ENCODE peak calls at places on chromosomes 6 and 20, in six cellular contexts. P, O, K, V, W and Z are unnamed samples.

GRCh38 chr6:16243055-16243454 is 4.7 kb downstream of the GMPR start:
- DNase-seq in O (no peak), V (peak; percentile 80), K (no peak), P (no peak), W (peak; percentile 63), Z (no peak)

GRCh38 chr20:63033635-63034510 is 27.1 kb upstream of the BHLHE23 start:
- DNase-seq in V (no peak), O (no peak), W (no peak), P (no peak), K (no peak), Z (no peak)

GRCh38 chr6:524803-525202 is 132.1 kb downstream of the HUS1B start:
- DNase-seq in W (no peak), O (no peak), V (no peak), P (peak; percentile 27), K (peak; percentile 66), Z (no peak)

GRCh38 chr6:44073612-44074382 is 53.5 kb downstream of the MRPL14 start:
- DNase-seq in P (peak; percentile 57), K (peak; percentile 52), O (no peak), V (no peak), W (no peak), Z (no peak)

GRCh38 chr6:44064089-44064947 is 62.9 kb downstream of the MRPL14 start:
- DNase-seq in V (peak; percentile 96), K (peak; percentile 69), W (no peak), P (no peak), O (peak; percentile 81), Z (peak; percentile 96)

GRCh38 chr6:40545954-40546353 is 41.2 kb downstream of the LRFN2 start:
- DNase-seq in P (no peak), W (no peak), O (no peak), K (no peak), V (no peak), Z (no peak)

GRCh38 chr6:20751293-20751946 is 217.2 kb downstream of the CDKAL1 start:
- DNase-seq in K (no peak), V (no peak), P (no peak), O (no peak), W (no peak), Z (no peak)

GRCh38 chr6:136338486-136338885 is 48.8 kb upstream of the BCLAF1 start:
- DNase-seq in K (no peak), O (no peak), P (no peak), W (no peak), V (no peak), Z (no peak)

GRCh38 chr20:37396520-37397075 is 50.7 kb downstream of the SRC start:
- DNase-seq in P (no peak), O (no peak), V (no peak), K (peak; percentile 95), W (no peak), Z (no peak)

GRCh38 chr6:74018825-74019224 is 322.8 kb downstream of the CD109 start:
- DNase-seq in O (no peak), P (no peak), K (no peak), V (no peak), W (no peak), Z (no peak)

GRCh38 chr6:158039178-158039557 is 57.5 kb downstream of the SYNJ2 start:
- DNase-seq in O (no peak), P (no peak), V (no peak), W (no peak), K (no peak), Z (no peak)

GRCh38 chr20:62771396-62772102 is 24.7 kb upstream of the MRGBP start:
- DNase-seq in W (no peak), K (no peak), O (no peak), V (no peak), P (no peak), Z (no peak)

GRCh38 chr6:9502991-9503761 is 911.7 kb downstream of the TFAP2A start:
- DNase-seq in P (no peak), W (no peak), K (no peak), V (peak; percentile 90), O (peak; percentile 98), Z (peak; percentile 41)

GRCh38 chr6:21769405-21769851 is 175.9 kb downstream of the SOX4 start:
- DNase-seq in W (no peak), V (peak; percentile 98), O (peak; percentile 92), K (no peak), P (no peak), Z (peak; percentile 73)

GRCh38 chr6:161163466-161164181 is 110.2 kb downstream of the AGPAT4 start:
- DNase-seq in W (no peak), O (no peak), P (no peak), K (no peak), V (no peak), Z (no peak)

GRCh38 chr20:3313681-3314080 is 74.7 kb upstream of the SLC4A11 start:
- DNase-seq in O (no peak), V (no peak), P (no peak), W (no peak), K (no peak), Z (no peak)

GRCh38 chr6:3900744-3901351 is 51.7 kb downstream of the FAM50B start:
- DNase-seq in P (no peak), V (no peak), K (no peak), W (no peak), O (no peak), Z (no peak)

GRCh38 chr20:57560554-57561355 is at the start of gene PCK1:
- DNase-seq in V (peak; percentile 15), W (no peak), O (no peak), P (no peak), K (no peak), Z (peak; percentile 54)

GRCh38 chr20:41437836-41438235 is 71.2 kb upstream of the EMILIN3 start:
- DNase-seq in W (no peak), O (no peak), P (no peak), K (no peak), V (peak; percentile 13), Z (no peak)

DNA sequence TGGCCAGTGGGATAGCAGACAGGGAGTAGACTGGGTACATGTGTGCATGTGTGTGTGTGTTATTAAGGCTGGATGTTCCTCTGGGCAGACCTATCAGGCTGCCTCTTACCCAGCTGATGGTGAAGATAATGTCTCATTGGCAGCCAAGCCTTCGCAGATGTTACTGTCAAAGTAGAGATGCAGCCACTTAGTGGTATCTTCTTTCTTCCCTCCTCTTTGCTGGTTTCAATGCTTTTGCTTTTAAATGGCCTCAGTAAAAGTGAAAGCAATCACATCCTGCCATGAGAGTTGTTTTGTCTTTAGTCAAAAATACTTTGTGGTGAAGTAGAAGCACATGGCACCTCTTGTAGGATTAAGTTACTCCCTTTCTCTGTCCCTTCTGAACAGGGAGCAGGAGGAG is 57.5 kb downstream of the SNRNP48 start:
- DNase-seq in V (no peak), K (no peak), W (no peak), O (no peak), P (no peak), Z (no peak)
- H3K4me3 ChIP-seq in V (no peak overlapping the region), K (no peak overlapping the region), W (no peak overlapping the region), O (no peak overlapping the region), P (no peak overlapping the region), Z (no peak overlapping the region)

GRCh38 chr6:32118782-32119628 is 9.0 kb downstream of the ATF6B start:
- DNase-seq in W (peak; percentile 77), K (peak; percentile 95), V (peak; percentile 95), O (peak; percentile 39), P (peak; percentile 82), Z (peak; percentile 52)
- TF ChIP-seq CTCF in W (peak; percentile 84), K (peak; percentile 100), V (peak; percentile 97), O (peak; percentile 97), P (peak; percentile 90), Z (peak; percentile 99)

GRCh38 chr6:170451762-170452651 is 101.1 kb downstream of the PSMB1 start:
- DNase-seq in V (no peak), K (no peak), O (no peak), W (no peak), P (no peak), Z (no peak)

GRCh38 chr6:170450946-170451761 is 102.0 kb downstream of the PSMB1 start:
- DNase-seq in P (no peak), O (no peak), V (no peak), W (no peak), K (no peak), Z (no peak)

GRCh38 chr6:170453586-170454511 is 99.3 kb downstream of the PSMB1 start:
- DNase-seq in P (no peak), O (no peak), W (no peak), V (no peak), K (no peak), Z (no peak)

GRCh38 chr6:170454512-170455285 is 98.4 kb downstream of the PSMB1 start:
- DNase-seq in W (no peak), K (no peak), V (no peak), P (no peak), O (no peak), Z (no peak)

GRCh38 chr6:170452767-170453545 is 100.2 kb downstream of the PSMB1 start:
- DNase-seq in O (no peak), W (no peak), P (no peak), V (no peak), K (no peak), Z (no peak)
- H3K4me3 ChIP-seq in O (no peak overlapping the region), W (no peak overlapping the region), P (no peak overlapping the region), V (no peak overlapping the region), K (no peak overlapping the region), Z (no peak overlapping the region)

DNA sequence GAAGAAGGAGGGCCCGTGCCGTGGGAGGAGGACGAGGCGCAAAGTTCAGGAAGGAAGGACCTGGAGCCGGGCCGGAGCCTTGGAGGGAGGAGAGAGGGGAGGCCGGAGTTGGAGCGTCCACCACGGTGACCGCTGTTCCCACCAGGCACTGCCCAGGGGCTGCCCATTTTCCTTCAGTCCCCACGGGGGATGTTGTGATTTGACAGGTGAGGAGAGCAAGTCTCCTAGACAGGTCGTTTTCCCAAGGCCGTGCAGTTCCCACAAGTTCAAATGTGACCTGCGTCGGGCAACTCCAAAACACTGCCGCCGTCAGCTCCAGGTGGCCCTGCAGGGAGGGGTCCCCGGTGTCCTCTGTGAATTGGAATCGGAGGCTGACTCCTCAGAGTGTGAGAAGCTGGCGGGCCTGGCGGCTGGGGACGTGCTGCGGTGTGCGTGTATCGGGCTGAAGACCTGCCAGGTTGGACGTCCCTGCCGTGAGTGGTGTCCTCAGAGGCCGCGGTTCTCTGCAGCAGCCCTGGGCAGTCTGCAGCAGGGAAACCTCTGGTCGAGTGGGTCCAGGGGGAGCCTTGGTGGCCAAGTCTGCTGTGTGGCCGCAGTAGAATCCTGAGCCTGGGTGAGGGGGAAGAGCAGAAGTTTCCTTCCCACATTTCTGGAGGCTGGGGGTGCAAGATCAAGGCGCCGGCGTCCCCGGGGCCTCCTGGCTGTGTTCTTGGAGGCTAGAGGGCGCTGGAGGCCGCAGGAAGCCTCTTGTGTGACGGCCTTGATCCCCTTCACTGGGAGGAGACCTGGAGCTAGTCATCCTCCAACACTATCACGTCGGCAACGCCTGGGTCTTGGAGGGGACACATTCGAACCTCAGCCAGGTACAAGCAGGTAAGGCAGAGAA is 115.0 kb upstream of the FRMD1 start:
- DNase-seq in V (peak; percentile 15), O (no peak), P (peak; percentile 1), K (peak; percentile 59), W (no peak), Z (no peak)
- TF ChIP-seq CTCF in V (no peak), O (no peak), P (peak; percentile 19), K (peak; percentile 74), W (no peak), Z (no peak)

GRCh38 chr6:14516947-14517346 is 399.4 kb downstream of the CD83 start:
- DNase-seq in P (no peak), W (no peak), O (no peak), V (no peak), K (no peak), Z (no peak)
- H3K4me3 ChIP-seq in P (no peak overlapping the region), W (no peak overlapping the region), O (no peak overlapping the region), V (no peak overlapping the region), K (no peak overlapping the region), Z (no peak overlapping the region)

GRCh38 chr6:63936399-63936798 is 300.8 kb downstream of the PHF3 start:
- DNase-seq in V (no peak), W (no peak), K (no peak), P (no peak), O (no peak), Z (no peak)

GRCh38 chr6:63943826-63944225 is 308.2 kb downstream of the PHF3 start:
- DNase-seq in P (no peak), O (no peak), W (no peak), V (no peak), K (no peak), Z (no peak)

GRCh38 chr6:63941747-63942470 is 306.3 kb downstream of the PHF3 start:
- DNase-seq in P (no peak), W (no peak), O (no peak), V (no peak), K (no peak), Z (no peak)
- TF ChIP-seq CTCF in P (no peak), W (no peak), O (no peak), V (no peak), K (no peak), Z (no peak)